ENCODE peak calls at places on chromosome 14, in four cellular contexts. One of them, this sample, is unnamed.

GRCh38 chr14:100836053-100836805 is 10.3 kb downstream of the MEG3 start:
- DNase-seq in H1: no peak
- DNase-seq in K562: no peak
- DNase-seq in HepG2: no peak
- DNase-seq in this sample: no peak

GRCh38 chr14:104585966-104586702 is 6.6 kb downstream of the C14orf180 start:
- DNase-seq in HepG2: no peak
- DNase-seq in H1: no peak
- DNase-seq in K562: no peak
- DNase-seq in this sample: no peak

GRCh38 chr14:32696325-32697101 is 242.2 kb upstream of the NPAS3 start:
- DNase-seq in HepG2: no peak
- DNase-seq in K562: no peak
- DNase-seq in H1: no peak
- DNase-seq in this sample: no peak

GRCh38 chr14:21711360-21711961 is 37.8 kb upstream of the OR4E1 start:
- DNase-seq in HepG2: peak; percentile 66
- DNase-seq in H1: no peak
- DNase-seq in K562: peak; percentile 27
- DNase-seq in this sample: peak; percentile 52

GRCh38 chr14:72780771-72781170 is 113.1 kb downstream of the DPF3 start:
- DNase-seq in H1: no peak
- DNase-seq in HepG2: no peak
- DNase-seq in K562: no peak
- DNase-seq in this sample: no peak

GRCh38 chr14:52961060-52961639 is 10.3 kb upstream of the FERMT2 start:
- DNase-seq in K562: peak; percentile 35
- DNase-seq in HepG2: peak; percentile 70
- DNase-seq in H1: no peak
- DNase-seq in this sample: peak; percentile 74

GRCh38 chr14:28245216-28245615 is 521.4 kb upstream of the FOXG1 start:
- DNase-seq in HepG2: no peak
- DNase-seq in K562: no peak
- DNase-seq in H1: no peak
- DNase-seq in this sample: no peak

GRCh38 chr14:70831382-70831781 is 22.1 kb upstream of the MAP3K9 start:
- DNase-seq in H1: no peak
- DNase-seq in HepG2: no peak
- DNase-seq in K562: no peak
- DNase-seq in this sample: no peak

GRCh38 chr14:105326891-105327694 is 12.5 kb downstream of the PACS2 start:
- DNase-seq in H1: no peak
- DNase-seq in HepG2: no peak
- DNase-seq in K562: no peak
- DNase-seq in this sample: no peak

GRCh38 chr14:58866386-58866785 is 228.6 kb downstream of the DACT1 start:
- DNase-seq in HepG2: no peak
- DNase-seq in H1: no peak
- DNase-seq in K562: no peak
- DNase-seq in this sample: no peak

GRCh38 chr14:79825046-79825521 is 386.2 kb downstream of the DIO2 start:
- DNase-seq in K562: no peak
- DNase-seq in HepG2: no peak
- DNase-seq in H1: no peak
- DNase-seq in this sample: no peak

GRCh38 chr14:36901846-36902245 is 240.2 kb downstream of the PAX9 start:
- DNase-seq in K562: no peak
- DNase-seq in H1: no peak
- DNase-seq in HepG2: no peak
- DNase-seq in this sample: no peak

GRCh38 chr14:62988967-62989366 is 56.3 kb downstream of the KCNH5 start:
- DNase-seq in H1: no peak
- DNase-seq in HepG2: no peak
- DNase-seq in K562: no peak
- DNase-seq in this sample: no peak

GRCh38 chr14:56487090-56487667 is 92.4 kb upstream of the TMEM260 start:
- DNase-seq in HepG2: no peak
- DNase-seq in H1: no peak
- DNase-seq in K562: no peak
- DNase-seq in this sample: peak; percentile 47

GRCh38 chr14:65243766-65244442 is 141.6 kb upstream of the MAX start:
- DNase-seq in K562: peak; percentile 28
- DNase-seq in H1: no peak
- DNase-seq in HepG2: peak; percentile 78
- DNase-seq in this sample: peak; percentile 93
- H3K9ac ChIP-seq in K562: no peak overlapping the region
- H3K9ac ChIP-seq in H1: no peak overlapping the region
- H3K9ac ChIP-seq in HepG2: peak overlapping the region; percentile 81
- H3K9ac ChIP-seq in this sample: peak overlapping the region; percentile 36

GRCh38 chr14:64947710-64948611 is 5.4 kb upstream of the GPX2 start:
- DNase-seq in HepG2: peak; percentile 85
- DNase-seq in H1: no peak
- DNase-seq in K562: no peak
- DNase-seq in this sample: no peak
- TF ChIP-seq JUN in HepG2: no peak
- TF ChIP-seq JUN in H1: no peak
- TF ChIP-seq JUN in K562: no peak
- TF ChIP-seq JUN in this sample: no peak

DNA sequence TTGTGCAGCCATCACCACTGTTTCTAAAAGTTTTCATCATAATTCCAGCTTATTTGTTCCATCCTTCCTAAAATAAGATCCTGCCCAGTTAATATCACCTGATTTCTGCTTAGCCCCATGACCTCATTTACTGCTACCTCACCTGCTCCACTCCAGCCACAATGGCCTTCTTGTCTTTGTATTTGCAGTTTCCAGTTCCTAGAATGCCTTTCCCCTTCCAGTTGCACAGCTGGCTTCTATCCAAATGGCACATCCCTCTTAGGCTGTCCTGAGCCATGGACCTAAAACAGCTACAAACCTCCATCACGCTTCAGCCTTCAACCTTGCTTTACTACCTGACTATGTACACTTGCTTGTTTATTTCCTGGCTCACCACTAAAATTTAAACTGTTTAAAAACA is 6.5 kb upstream of the LGMN start:
- DNase-seq in HepG2: peak; percentile 71
- DNase-seq in K562: no peak
- DNase-seq in H1: no peak
- DNase-seq in this sample: no peak
- TF ChIP-seq CTCF in HepG2: no peak
- TF ChIP-seq CTCF in K562: no peak
- TF ChIP-seq CTCF in H1: no peak
- TF ChIP-seq CTCF in this sample: no peak

GRCh38 chr14:35116242-35116641 is 5.5 kb downstream of the PPP2R3C start:
- DNase-seq in H1: no peak
- DNase-seq in HepG2: no peak
- DNase-seq in K562: no peak
- DNase-seq in this sample: no peak

GRCh38 chr14:35114036-35114435 is 7.8 kb downstream of the PPP2R3C start:
- DNase-seq in HepG2: no peak
- DNase-seq in K562: no peak
- DNase-seq in H1: no peak
- DNase-seq in this sample: no peak

GRCh38 chr14:35112641-35113040 is 9.1 kb downstream of the PPP2R3C start:
- DNase-seq in HepG2: no peak
- DNase-seq in K562: no peak
- DNase-seq in H1: no peak
- DNase-seq in this sample: no peak

GRCh38 chr14:35117112-35117511 is 4.7 kb downstream of the PPP2R3C start:
- DNase-seq in HepG2: no peak
- DNase-seq in H1: no peak
- DNase-seq in K562: no peak
- DNase-seq in this sample: no peak

DNA sequence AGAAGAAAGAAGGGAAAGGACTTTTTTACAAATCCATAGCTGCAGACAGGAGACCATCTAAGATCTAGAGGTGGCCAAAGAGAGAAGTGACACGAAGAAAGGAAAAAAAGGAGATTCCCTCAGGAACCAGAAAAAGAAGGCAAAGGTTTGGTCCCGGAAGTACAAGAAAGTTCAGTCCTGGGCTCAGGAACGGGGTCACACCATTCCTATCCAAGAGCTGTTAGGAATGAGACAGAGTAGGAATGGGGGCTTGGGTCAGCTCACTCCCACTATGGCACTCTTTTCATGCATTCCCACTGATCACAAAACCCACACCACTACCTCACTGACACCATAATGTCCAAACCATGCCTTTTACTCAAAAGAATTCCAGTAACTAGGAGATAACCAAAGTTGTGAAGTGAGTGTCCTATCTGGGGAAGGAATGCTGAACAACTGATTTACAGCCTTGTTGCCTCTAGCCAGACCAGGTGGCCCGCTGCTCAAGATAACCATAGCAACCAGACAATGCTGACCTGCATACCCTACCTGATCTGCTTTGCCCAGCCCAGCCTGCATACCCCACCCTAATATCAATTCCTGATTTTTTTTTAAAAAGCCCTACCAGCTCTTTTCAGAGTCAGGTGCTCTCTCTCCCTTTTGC is 8.4 kb downstream of the PPP2R3C start:
- DNase-seq in K562: no peak
- DNase-seq in H1: no peak
- DNase-seq in HepG2: no peak
- DNase-seq in this sample: no peak
- H3K9ac ChIP-seq in K562: no peak overlapping the region
- H3K9ac ChIP-seq in H1: no peak overlapping the region
- H3K9ac ChIP-seq in HepG2: no peak overlapping the region
- H3K9ac ChIP-seq in this sample: no peak overlapping the region

DNA sequence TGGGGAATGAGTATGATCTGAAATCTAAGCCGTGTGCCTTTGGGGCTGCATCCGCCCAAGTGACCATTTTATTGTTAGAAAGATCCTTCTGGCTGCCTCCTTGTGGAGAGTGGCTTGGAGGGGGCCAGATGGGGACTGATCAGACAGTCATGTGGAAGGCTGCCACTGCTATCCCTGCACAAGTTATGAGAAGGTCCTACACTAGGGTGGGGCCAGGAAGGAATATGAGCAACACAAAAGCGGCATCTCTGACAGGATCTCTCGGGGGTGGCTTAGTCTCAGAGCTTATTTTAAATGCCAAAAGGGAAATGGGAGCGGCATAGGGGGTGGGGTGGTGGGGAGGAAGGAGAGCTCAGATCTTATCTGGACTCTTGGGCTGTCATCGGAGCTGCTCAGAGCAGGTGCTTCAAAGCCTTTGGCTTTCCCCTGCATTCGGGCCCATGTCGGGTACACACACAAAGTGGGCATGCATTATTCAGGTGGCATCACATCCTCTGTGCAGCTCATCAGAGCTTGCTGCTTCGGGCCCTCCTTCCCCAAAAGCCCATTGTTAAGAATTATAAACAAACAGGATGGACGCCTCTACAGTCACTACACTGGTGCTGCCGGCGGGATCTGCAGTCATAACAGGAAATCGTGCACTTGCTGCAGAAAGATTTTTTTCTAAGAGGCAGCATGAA is 805.4 kb downstream of the VRK1 start:
- DNase-seq in HepG2: no peak
- DNase-seq in K562: no peak
- DNase-seq in H1: no peak
- DNase-seq in this sample: no peak
- TF ChIP-seq JUN in HepG2: no peak
- TF ChIP-seq JUN in K562: no peak
- TF ChIP-seq JUN in H1: no peak
- TF ChIP-seq JUN in this sample: no peak